ENCODE peak calls at places on chromosomes 2 and 18, in seven cellular contexts. G, S, H, E, P, O and R are unnamed samples.

GRCh38 chr2:129458451-129458850 is 521.0 kb upstream of the RAB6C start:
- DNase-seq in P (no peak), O (no peak), S (no peak), G (no peak), H (no peak), E (no peak), R (no peak)

GRCh38 chr2:10274376-10274775 is 28.3 kb upstream of the HPCAL1 start:
- DNase-seq in S (no peak), G (no peak), O (no peak), H (peak), P (no peak), E (no peak), R (no peak)

GRCh38 chr2:233072838-233073237 is 12.7 kb downstream of the INPP5D start:
- DNase-seq in H (no peak), E (no peak), P (no peak), G (no peak), S (no peak), O (no peak), R (no peak)

GRCh38 chr2:10356459-10356851 is 53.8 kb downstream of the HPCAL1 start:
- DNase-seq in O (no peak), E (no peak), P (no peak), S (no peak), H (no peak), G (no peak), R (no peak)

GRCh38 chr2:197229509-197230458 is 80.8 kb downstream of the ANKRD44 start:
- DNase-seq in S (peak), P (no peak), G (no peak), E (no peak), H (no peak), O (no peak), R (no peak)

GRCh38 chr2:133334923-133335322 is 233.3 kb downstream of the NCKAP5 start:
- DNase-seq in O (no peak), P (no peak), H (no peak), S (peak), E (no peak), G (no peak), R (no peak)

GRCh38 chr2:191977754-191978153 is 130.9 kb upstream of the CAVIN2 start:
- DNase-seq in P (no peak), O (no peak), E (no peak), S (no peak), H (no peak), G (no peak), R (no peak)

GRCh38 chr2:65539633-65540032 is 107.2 kb upstream of the SPRED2 start:
- DNase-seq in S (no peak), P (no peak), G (no peak), H (peak), E (no peak), O (no peak), R (no peak)

GRCh38 chr2:158181171-158181570 is 79.5 kb downstream of the UPP2 start:
- DNase-seq in H (no peak), P (no peak), S (no peak), E (no peak), G (no peak), O (no peak), R (peak)

GRCh38 chr2:118169359-118170005 is 81.2 kb downstream of the INSIG2 start:
- DNase-seq in P (no peak), E (no peak), H (peak), O (no peak), S (no peak), G (no peak), R (no peak)

GRCh38 chr18:79518028-79518682 is 122.4 kb downstream of the NFATC1 start:
- DNase-seq in G (no peak), S (no peak), E (no peak), P (no peak), H (no peak), O (no peak), R (no peak)

GRCh38 chr2:112640800-112641675 is 4.7 kb upstream of the SLC20A1 start:
- DNase-seq in H (no peak), G (no peak), S (peak), E (no peak), P (no peak), O (no peak), R (no peak)

GRCh38 chr2:196046123-196046917 is 22.3 kb downstream of the DNAH7 start:
- DNase-seq in G (no peak), P (no peak), E (no peak), O (no peak), S (peak), H (no peak), R (no peak)

GRCh38 chr18:34710430-34711386 is 610 bp downstream of the DTNA start:
- DNase-seq in S (peak), O (no peak), G (no peak), H (no peak), P (no peak), E (no peak), R (no peak)